ENCODE peak calls at places on chromosomes 16 and 17, in four cellular contexts. T is K562, I is HepG2, B is GM12878. O is an unnamed sample.

GRCh38 chr17:40251576-40251975 is 32.5 kb downstream of the WIPF2 start:
- DNase-seq in B (no peak), I (no peak), T (peak), O (no peak)

GRCh38 chr17:78611636-78612035 is 34.4 kb upstream of the DNAH17 start:
- DNase-seq in I (no peak), B (no peak), T (no peak), O (no peak)

GRCh38 chr16:73794936-73795335 is 501.7 kb upstream of the PSMD7 start:
- DNase-seq in I (no peak), T (no peak), B (no peak), O (no peak)

GRCh38 chr16:3729161-3730112 is 12.1 kb upstream of the TRAP1 start:
- DNase-seq in T (no peak), B (no peak), I (no peak), O (no peak)

GRCh38 chr16:30651124-30652004 is 604 bp downstream of the PRR14 start:
- DNase-seq in B (no peak), T (peak), I (peak), O (peak)

GRCh38 chr16:59179446-59180082 is 445.4 kb upstream of the GOT2 start:
- DNase-seq in T (no peak), B (no peak), I (peak), O (no peak)

GRCh38 chr16:67238806-67239470 is 8.3 kb downstream of the FHOD1 start:
- DNase-seq in T (no peak), B (no peak), I (no peak), O (no peak)

GRCh38 chr16:10517868-10518267 is 62.5 kb downstream of the EMP2 start:
- DNase-seq in T (no peak), B (no peak), I (no peak), O (no peak)

GRCh38 chr17:40445769-40446468 is 2.7 kb downstream of the IGFBP4 start:
- DNase-seq in B (no peak), I (peak), T (no peak), O (no peak)

GRCh38 chr17:81405382-81406005 is 10.2 kb downstream of the BAHCC1 start:
- DNase-seq in B (no peak), I (no peak), T (no peak), O (no peak)

GRCh38 chr17:65278050-65278819 is 141.1 kb downstream of the RGS9 start:
- DNase-seq in T (peak), I (peak), B (no peak), O (no peak)

GRCh38 chr17:7486181-7486580 is 2.0 kb downstream of the POLR2A start:
- DNase-seq in I (no peak), B (no peak), T (peak), O (no peak)

GRCh38 chr16:68072038-68072695 is 13.0 kb upstream of the NFATC3 start:
- DNase-seq in B (no peak), I (no peak), T (peak), O (no peak)

GRCh38 chr16:66207139-66207863 is 159.2 kb upstream of the CDH5 start:
- DNase-seq in B (no peak), T (no peak), I (no peak), O (peak)

GRCh38 chr16:31265329-31266245 is 5.8 kb downstream of the ITGAM start:
- DNase-seq in B (peak), I (no peak), T (no peak), O (no peak)

GRCh38 chr17:78891406-78892061 is 11.5 kb downstream of the CEP295NL start:
- DNase-seq in T (no peak), I (no peak), B (no peak), O (no peak)

GRCh38 chr17:61366715-61367413 is 32.8 kb upstream of the TBX2 start:
- DNase-seq in T (no peak), I (peak), B (no peak), O (no peak)

GRCh38 chr17:73644145-73645049 is at the start of gene SDK2:
- DNase-seq in T (no peak), I (no peak), B (no peak), O (peak)

GRCh38 chr17:83204230-83204725 is 124.9 kb downstream of the METRNL start:
- DNase-seq in I (no peak), T (no peak), B (no peak), O (no peak)

GRCh38 chr17:31740611-31741082 is 118.4 kb downstream of the COPRS start:
- DNase-seq in I (no peak), T (no peak), B (no peak), O (no peak)

GRCh38 chr17:54969658-54970572 is 1.4 kb downstream of the STXBP4 start:
- DNase-seq in T (peak), I (peak), B (no peak), O (no peak)

GRCh38 chr17:54968954-54969400 is 412 bp downstream of the STXBP4 start:
- DNase-seq in I (peak), B (no peak), T (peak), O (no peak)

GRCh38 chr17:54967621-54968258 is 714 bp downstream of the COX11 start:
- DNase-seq in T (peak), I (peak), B (no peak), O (no peak)

GRCh38 chr17:54971147-54971546 is 2.6 kb downstream of the STXBP4 start:
- DNase-seq in B (no peak), I (peak), T (peak), O (no peak)

DNA sequence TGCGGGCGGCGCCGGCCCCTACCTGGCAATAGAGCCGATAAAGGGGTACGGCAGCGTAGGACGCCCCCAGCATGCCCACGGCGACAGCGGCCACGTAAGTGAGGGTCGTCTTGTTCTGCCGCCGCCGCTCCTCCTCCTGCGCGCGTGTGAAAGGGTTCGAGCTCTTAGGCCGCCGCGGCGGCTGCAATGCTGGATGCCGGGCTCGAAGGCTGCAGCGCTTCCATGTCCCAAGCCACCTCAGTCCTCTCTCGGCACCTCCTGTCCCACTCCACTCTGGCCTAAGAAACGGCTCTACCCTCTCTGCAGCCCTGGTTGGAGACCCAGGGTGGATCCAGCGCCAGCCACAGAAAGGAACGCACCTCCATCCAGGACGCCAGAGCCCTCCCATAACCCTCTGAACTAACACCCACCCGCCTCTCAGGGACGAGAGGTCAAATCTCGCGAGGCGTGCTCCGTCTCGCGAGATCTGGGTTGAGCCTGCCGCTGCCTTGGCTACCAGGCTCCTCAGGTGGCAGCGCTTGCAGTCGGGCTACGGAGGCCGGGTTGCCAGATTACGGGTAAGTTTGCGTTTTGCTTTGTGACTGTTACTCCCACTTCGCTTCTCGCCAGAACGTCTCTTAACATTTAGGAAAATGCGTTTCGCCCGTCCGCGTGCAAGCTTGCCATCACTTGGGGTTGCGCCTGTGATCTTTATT is at the start of the genes COX11 and STXBP4:
- DNase-seq in I (peak), B (peak), T (peak), O (peak)
- TF ChIP-seq REST in I (no peak), B (no peak), T (no peak), O (peak)

GRCh38 chr17:36938566-36939058 is 1.3 kb downstream of the LHX1 start:
- DNase-seq in B (no peak), T (no peak), I (no peak), O (no peak)
- TF ChIP-seq GABPA in B (no peak), T (no peak), I (no peak), O (no peak)

GRCh38 chr17:50079334-50080095 is 15.6 kb upstream of the PDK2 start:
- DNase-seq in I (peak), B (no peak), T (peak), O (no peak)
- TF ChIP-seq POLR2AphosphoS5 in I (no peak), B (no peak), T (no peak), O (peak)

GRCh38 chr17:4710693-4711634 is 532 bp downstream of the ARRB2 start:
- DNase-seq in B (no peak), T (no peak), I (no peak), O (peak)
- TF ChIP-seq REST in B (no peak), T (no peak), I (no peak), O (no peak)

DNA sequence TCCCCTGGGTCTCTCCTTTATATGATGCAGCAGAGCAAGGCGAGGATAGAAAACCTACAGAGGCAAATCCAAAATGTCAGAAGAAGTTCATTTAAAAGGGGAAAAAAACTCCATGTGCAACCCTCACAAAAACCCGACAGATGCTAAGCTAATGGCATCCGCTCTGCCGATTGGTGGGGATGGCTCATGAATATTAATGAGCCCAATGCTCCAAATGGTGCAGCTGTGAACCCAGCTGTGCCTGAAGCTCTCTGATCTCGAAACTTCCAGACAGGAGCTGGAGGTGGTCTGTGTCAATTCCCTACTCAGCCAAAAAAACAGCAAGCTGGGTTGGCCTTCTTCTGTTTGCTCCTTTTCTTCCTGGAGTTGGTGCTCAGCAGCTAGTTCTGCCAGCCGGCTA is 15.5 kb downstream of the SNX11 start:
- DNase-seq in B (no peak), T (no peak), I (no peak), O (no peak)
- TF ChIP-seq GABPA in B (no peak), T (no peak), I (no peak), O (no peak)

O was measured in HL-60.